ENCODE peak calls at places on chromosomes 2 and 18, in seven cellular contexts. One of them, this sample, is unnamed.

GRCh38 chr2:68027959-68028358 is 34.8 kb downstream of the C1D start:
- DNase-seq in mammary epithelial cell: peak
- DNase-seq in tibial artery: no peak
- DNase-seq in cardiac fibroblast: no peak
- DNase-seq in tibial nerve: no peak
- DNase-seq in body of pancreas: no peak
- DNase-seq in HFF-Myc: no peak
- DNase-seq in this sample: no peak

GRCh38 chr2:142140434-142140845 is 9.6 kb upstream of the LRP1B start:
- DNase-seq in tibial nerve: no peak
- DNase-seq in tibial artery: no peak
- DNase-seq in cardiac fibroblast: peak
- DNase-seq in HFF-Myc: no peak
- DNase-seq in body of pancreas: no peak
- DNase-seq in mammary epithelial cell: no peak
- DNase-seq in this sample: peak

GRCh38 chr18:12599543-12599942 is 58.4 kb downstream of the SPIRE1 start:
- DNase-seq in cardiac fibroblast: no peak
- DNase-seq in body of pancreas: peak
- DNase-seq in tibial nerve: no peak
- DNase-seq in HFF-Myc: no peak
- DNase-seq in mammary epithelial cell: peak
- DNase-seq in tibial artery: no peak
- DNase-seq in this sample: no peak

GRCh38 chr2:72103690-72104089 is 44.0 kb downstream of the CYP26B1 start:
- DNase-seq in cardiac fibroblast: no peak
- DNase-seq in mammary epithelial cell: no peak
- DNase-seq in HFF-Myc: no peak
- DNase-seq in tibial nerve: no peak
- DNase-seq in tibial artery: peak
- DNase-seq in body of pancreas: no peak
- DNase-seq in this sample: no peak

GRCh38 chr2:223488814-223489213 is 113.3 kb downstream of the SCG2 start:
- DNase-seq in tibial artery: no peak
- DNase-seq in cardiac fibroblast: peak
- DNase-seq in HFF-Myc: no peak
- DNase-seq in mammary epithelial cell: peak
- DNase-seq in tibial nerve: no peak
- DNase-seq in body of pancreas: peak
- DNase-seq in this sample: peak

GRCh38 chr2:240795916-240796510 is 24.0 kb downstream of the KIF1A start:
- DNase-seq in HFF-Myc: no peak
- DNase-seq in tibial nerve: no peak
- DNase-seq in cardiac fibroblast: no peak
- DNase-seq in mammary epithelial cell: no peak
- DNase-seq in body of pancreas: no peak
- DNase-seq in tibial artery: no peak
- DNase-seq in this sample: no peak

GRCh38 chr2:39313575-39313974 is 69.8 kb upstream of the CDKL4 start:
- DNase-seq in tibial artery: no peak
- DNase-seq in cardiac fibroblast: peak
- DNase-seq in mammary epithelial cell: peak
- DNase-seq in body of pancreas: no peak
- DNase-seq in HFF-Myc: no peak
- DNase-seq in tibial nerve: no peak
- DNase-seq in this sample: peak

GRCh38 chr2:41445865-41446264 is 602.0 kb upstream of the PKDCC start:
- DNase-seq in HFF-Myc: no peak
- DNase-seq in mammary epithelial cell: no peak
- DNase-seq in tibial nerve: no peak
- DNase-seq in tibial artery: no peak
- DNase-seq in body of pancreas: no peak
- DNase-seq in cardiac fibroblast: no peak
- DNase-seq in this sample: no peak

GRCh38 chr2:30675758-30676157 is 131.5 kb downstream of the CAPN13 start:
- DNase-seq in body of pancreas: no peak
- DNase-seq in mammary epithelial cell: no peak
- DNase-seq in tibial artery: no peak
- DNase-seq in HFF-Myc: no peak
- DNase-seq in tibial nerve: no peak
- DNase-seq in cardiac fibroblast: no peak
- DNase-seq in this sample: no peak

GRCh38 chr2:108585446-108585845 is 51.2 kb downstream of the LIMS1 start:
- DNase-seq in mammary epithelial cell: no peak
- DNase-seq in cardiac fibroblast: peak
- DNase-seq in tibial artery: no peak
- DNase-seq in tibial nerve: no peak
- DNase-seq in HFF-Myc: no peak
- DNase-seq in body of pancreas: no peak
- DNase-seq in this sample: no peak

GRCh38 chr2:10963155-10963554 is 51.4 kb downstream of the KCNF1 start:
- DNase-seq in tibial artery: no peak
- DNase-seq in HFF-Myc: peak
- DNase-seq in mammary epithelial cell: peak
- DNase-seq in body of pancreas: no peak
- DNase-seq in cardiac fibroblast: no peak
- DNase-seq in tibial nerve: no peak
- DNase-seq in this sample: peak

GRCh38 chr2:182565941-182566567 is 139.2 kb upstream of the PDE1A start:
- DNase-seq in HFF-Myc: no peak
- DNase-seq in tibial nerve: no peak
- DNase-seq in cardiac fibroblast: no peak
- DNase-seq in tibial artery: no peak
- DNase-seq in mammary epithelial cell: no peak
- DNase-seq in body of pancreas: no peak
- DNase-seq in this sample: no peak

GRCh38 chr2:132401326-132401725 is 15.3 kb upstream of the GPR39 start:
- DNase-seq in tibial artery: no peak
- DNase-seq in mammary epithelial cell: no peak
- DNase-seq in body of pancreas: no peak
- DNase-seq in tibial nerve: no peak
- DNase-seq in cardiac fibroblast: no peak
- DNase-seq in HFF-Myc: no peak
- DNase-seq in this sample: no peak

GRCh38 chr2:132400901-132401240 is 15.7 kb upstream of the GPR39 start:
- DNase-seq in body of pancreas: no peak
- DNase-seq in mammary epithelial cell: no peak
- DNase-seq in tibial nerve: no peak
- DNase-seq in cardiac fibroblast: no peak
- DNase-seq in HFF-Myc: no peak
- DNase-seq in tibial artery: no peak
- DNase-seq in this sample: no peak

GRCh38 chr2:132404056-132404455 is 12.5 kb upstream of the GPR39 start:
- DNase-seq in cardiac fibroblast: no peak
- DNase-seq in mammary epithelial cell: no peak
- DNase-seq in tibial nerve: no peak
- DNase-seq in body of pancreas: no peak
- DNase-seq in tibial artery: no peak
- DNase-seq in HFF-Myc: no peak
- DNase-seq in this sample: no peak

GRCh38 chr2:132403176-132403575 is 13.4 kb upstream of the GPR39 start:
- DNase-seq in cardiac fibroblast: no peak
- DNase-seq in tibial nerve: no peak
- DNase-seq in mammary epithelial cell: no peak
- DNase-seq in body of pancreas: no peak
- DNase-seq in HFF-Myc: no peak
- DNase-seq in tibial artery: no peak
- DNase-seq in this sample: no peak

DNA sequence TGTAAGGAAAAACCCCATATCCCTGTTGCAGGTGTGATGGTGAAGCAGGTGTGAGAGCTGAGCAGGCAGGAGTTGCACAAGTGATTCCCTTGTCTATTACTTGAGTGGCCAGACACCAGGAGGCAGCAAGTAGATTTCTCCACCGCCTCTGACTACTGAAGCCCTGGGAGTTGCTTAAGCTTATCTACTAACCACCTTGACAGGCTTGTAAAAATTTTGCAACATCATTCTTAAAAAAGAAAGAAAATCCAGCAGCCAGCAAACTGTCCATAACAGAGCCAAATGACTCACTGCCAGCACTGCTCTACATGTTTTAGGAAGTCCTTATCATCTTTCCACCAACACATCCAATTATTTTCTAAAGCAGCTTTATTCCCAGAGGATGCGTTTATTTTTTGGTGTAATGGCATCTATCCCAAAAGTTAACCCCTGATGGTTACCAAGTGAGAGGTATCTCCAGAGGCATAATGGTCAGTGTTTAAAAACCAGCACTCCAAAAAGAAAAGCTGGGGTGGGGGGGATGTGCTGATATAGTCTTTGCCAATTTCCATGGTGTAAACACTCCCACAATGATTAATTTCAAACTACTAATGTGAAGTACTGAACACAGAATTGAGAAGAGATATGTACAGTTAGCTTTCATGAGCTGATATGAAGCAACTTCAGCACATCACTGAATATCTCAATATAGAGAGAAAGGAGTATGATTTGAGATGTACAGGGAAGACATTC is 16.3 kb upstream of the GPR39 start:
- DNase-seq in cardiac fibroblast: peak
- DNase-seq in tibial artery: no peak
- DNase-seq in tibial nerve: no peak
- DNase-seq in mammary epithelial cell: peak
- DNase-seq in body of pancreas: no peak
- DNase-seq in HFF-Myc: no peak
- DNase-seq in this sample: no peak
- TF ChIP-seq CTCF in cardiac fibroblast: no peak
- TF ChIP-seq CTCF in tibial artery: no peak
- TF ChIP-seq CTCF in tibial nerve: no peak
- TF ChIP-seq CTCF in mammary epithelial cell: peak
- TF ChIP-seq CTCF in body of pancreas: no peak
- TF ChIP-seq CTCF in HFF-Myc: no peak
- TF ChIP-seq CTCF in this sample: no peak

GRCh38 chr2:7986431-7986830 is 695.4 kb upstream of the ID2 start:
- DNase-seq in cardiac fibroblast: no peak
- DNase-seq in body of pancreas: no peak
- DNase-seq in HFF-Myc: no peak
- DNase-seq in tibial artery: no peak
- DNase-seq in tibial nerve: no peak
- DNase-seq in mammary epithelial cell: peak
- DNase-seq in this sample: no peak

GRCh38 chr2:7987992-7988391 is 693.9 kb upstream of the ID2 start:
- DNase-seq in HFF-Myc: no peak
- DNase-seq in body of pancreas: peak
- DNase-seq in cardiac fibroblast: no peak
- DNase-seq in mammary epithelial cell: no peak
- DNase-seq in tibial nerve: no peak
- DNase-seq in tibial artery: no peak
- DNase-seq in this sample: no peak

GRCh38 chr2:7984693-7985353 is 697.0 kb upstream of the ID2 start:
- DNase-seq in body of pancreas: no peak
- DNase-seq in cardiac fibroblast: no peak
- DNase-seq in tibial artery: no peak
- DNase-seq in HFF-Myc: no peak
- DNase-seq in mammary epithelial cell: no peak
- DNase-seq in tibial nerve: no peak
- DNase-seq in this sample: no peak

GRCh38 chr2:7989823-7990222 is 692.0 kb upstream of the ID2 start:
- DNase-seq in cardiac fibroblast: no peak
- DNase-seq in tibial artery: no peak
- DNase-seq in body of pancreas: no peak
- DNase-seq in tibial nerve: no peak
- DNase-seq in mammary epithelial cell: no peak
- DNase-seq in HFF-Myc: no peak
- DNase-seq in this sample: no peak

DNA sequence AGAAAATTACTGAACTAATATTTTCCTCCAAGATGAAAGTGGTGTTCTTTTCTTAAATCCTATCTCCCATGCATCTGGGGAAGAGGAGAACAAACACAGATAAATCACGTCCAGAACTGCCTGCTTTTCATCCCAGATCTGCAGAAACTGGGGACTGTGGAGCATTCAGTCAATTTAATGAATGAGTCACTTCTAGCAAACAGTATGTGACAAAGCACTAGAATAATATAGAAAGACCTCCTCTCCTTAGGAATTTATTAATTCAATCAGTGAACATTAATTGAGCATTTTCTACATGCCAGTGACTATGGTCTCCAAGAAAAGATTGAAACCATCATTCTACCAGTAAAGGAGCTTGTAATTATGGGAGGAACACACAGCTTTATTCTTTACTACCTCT is 693.4 kb upstream of the ID2 start:
- DNase-seq in tibial nerve: no peak
- DNase-seq in tibial artery: no peak
- DNase-seq in cardiac fibroblast: no peak
- DNase-seq in mammary epithelial cell: no peak
- DNase-seq in HFF-Myc: no peak
- DNase-seq in body of pancreas: no peak
- DNase-seq in this sample: no peak
- H3K4me3 ChIP-seq in tibial nerve: no peak
- H3K4me3 ChIP-seq in tibial artery: no peak
- H3K4me3 ChIP-seq in cardiac fibroblast: no peak
- H3K4me3 ChIP-seq in mammary epithelial cell: no peak
- H3K4me3 ChIP-seq in HFF-Myc: no peak
- H3K4me3 ChIP-seq in body of pancreas: no peak
- H3K4me3 ChIP-seq in this sample: no peak

DNA sequence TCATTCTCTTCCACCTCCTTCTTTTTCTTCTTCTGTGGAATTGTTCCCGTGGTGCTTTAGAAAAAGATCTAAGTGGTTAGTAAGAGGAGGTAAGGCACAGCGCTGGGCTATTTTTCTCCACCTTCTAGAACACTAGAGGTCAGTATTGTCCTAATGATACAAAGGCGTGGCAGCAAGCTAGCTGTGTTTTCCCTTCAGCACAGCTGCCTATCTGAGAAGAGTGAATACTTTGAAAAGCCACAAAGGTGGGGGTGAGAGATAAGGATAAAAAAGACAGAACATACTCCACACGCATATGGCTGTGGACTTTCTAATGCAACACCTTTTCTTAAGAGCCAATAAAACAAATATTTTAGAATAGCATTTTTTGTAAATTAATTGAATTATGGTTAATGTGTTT is 2.1 kb downstream of the CNTNAP5 start:
- DNase-seq in tibial artery: no peak
- DNase-seq in cardiac fibroblast: peak
- DNase-seq in HFF-Myc: peak
- DNase-seq in body of pancreas: peak
- DNase-seq in tibial nerve: no peak
- DNase-seq in mammary epithelial cell: peak
- DNase-seq in this sample: peak
- TF ChIP-seq CTCF in tibial artery: no peak
- TF ChIP-seq CTCF in cardiac fibroblast: peak
- TF ChIP-seq CTCF in HFF-Myc: peak
- TF ChIP-seq CTCF in body of pancreas: peak
- TF ChIP-seq CTCF in tibial nerve: peak
- TF ChIP-seq CTCF in mammary epithelial cell: peak
- TF ChIP-seq CTCF in this sample: peak

DNA sequence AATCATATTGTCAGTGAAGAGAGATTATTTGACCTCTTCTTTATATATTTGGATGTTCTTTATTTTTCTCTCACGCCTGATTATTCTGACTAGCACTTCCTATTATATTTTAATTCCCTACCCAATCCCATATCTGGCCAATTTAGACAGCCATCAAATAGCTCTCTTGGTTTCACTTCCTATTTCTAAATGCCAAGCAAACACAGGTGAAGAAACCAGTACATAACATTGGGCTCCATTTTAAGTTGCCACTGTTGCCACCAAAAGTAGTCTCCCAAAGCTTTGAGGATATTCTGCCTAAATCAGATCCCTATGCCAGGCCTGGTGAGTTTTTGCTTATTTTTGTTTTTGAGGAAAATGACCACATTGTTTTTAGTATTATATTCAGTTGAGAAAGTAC is 547.0 kb downstream of the MBD2 start:
- DNase-seq in mammary epithelial cell: no peak
- DNase-seq in body of pancreas: no peak
- DNase-seq in tibial artery: no peak
- DNase-seq in cardiac fibroblast: no peak
- DNase-seq in tibial nerve: no peak
- DNase-seq in HFF-Myc: no peak
- DNase-seq in this sample: no peak
- H3K4me3 ChIP-seq in mammary epithelial cell: no peak
- H3K4me3 ChIP-seq in body of pancreas: no peak
- H3K4me3 ChIP-seq in tibial artery: no peak
- H3K4me3 ChIP-seq in cardiac fibroblast: no peak
- H3K4me3 ChIP-seq in tibial nerve: no peak
- H3K4me3 ChIP-seq in HFF-Myc: no peak
- H3K4me3 ChIP-seq in this sample: no peak

This sample was measured in astrocyte of the spinal cord.